ENCODE peak calls at places on chromosomes 2 and 18, in six cellular contexts. A is H54, G is cardiac fibroblast, L is activated T-helper 1 cell treated with Interleukin-2 at 50 U/mL for 16 hours, I is GM04504, V is fibroblast of pulmonary artery. F is an unnamed sample.

GRCh38 chr2:120395221-120395620 is 49.3 kb downstream of the INHBB start:
- DNase-seq in A (no peak), G (no peak), L (no peak), I (no peak), V (no peak), F (no peak)

GRCh38 chr18:36322734-36323133 is 25.2 kb downstream of the FHOD3 start:
- DNase-seq in A (no peak), G (no peak), L (no peak), I (no peak), V (no peak), F (no peak)

GRCh38 chr2:159497256-159497655 is 119.1 kb downstream of the BAZ2B start:
- DNase-seq in A (peak), G (peak), L (no peak), I (peak), V (peak), F (peak)

GRCh38 chr18:7000484-7001096 is 117.0 kb downstream of the LAMA1 start:
- DNase-seq in A (peak), G (peak), L (no peak), I (peak), V (peak), F (peak)

GRCh38 chr18:37659906-37660305 is 94.3 kb upstream of the CELF4 start:
- DNase-seq in A (no peak), G (no peak), L (no peak), I (no peak), V (peak), F (no peak)

GRCh38 chr2:105744909-105745853 is at the start of gene NCK2:
- DNase-seq in A (peak), G (peak), L (no peak), I (no peak), V (peak), F (peak)

GRCh38 chr2:131011481-131011880 is 81.8 kb downstream of the FAM168B start:
- DNase-seq in A (no peak), G (no peak), L (no peak), I (no peak), V (no peak), F (no peak)

GRCh38 chr2:152200562-152201465 is 25.3 kb upstream of the STAM2 start:
- DNase-seq in A (peak), G (peak), L (no peak), I (peak), V (peak), F (peak)

GRCh38 chr18:64474751-64475150 is 325.9 kb upstream of the LINC00305 start:
- DNase-seq in A (no peak), G (no peak), L (no peak), I (no peak), V (no peak), F (no peak)

GRCh38 chr2:26672818-26673393 is 19.6 kb upstream of the KCNK3 start:
- DNase-seq in A (no peak), G (no peak), L (no peak), I (no peak), V (no peak), F (no peak)

GRCh38 chr2:239216614-239217273 is 184.1 kb downstream of the HDAC4 start:
- DNase-seq in A (no peak), G (no peak), L (no peak), I (no peak), V (no peak), F (no peak)

GRCh38 chr2:217092710-217093379 is 233.0 kb upstream of the TNP1 start:
- DNase-seq in A (no peak), G (no peak), L (no peak), I (no peak), V (no peak), F (no peak)

GRCh38 chr2:133773862-133774674 is 205.8 kb upstream of the NCKAP5 start:
- DNase-seq in A (no peak), G (no peak), L (no peak), I (no peak), V (no peak), F (peak)

F was measured in fibroblast of lung.